ENCODE peak calls at places on chromosomes 5 and 9, in seven cellular contexts. One of them, this sample, is unnamed.
A peak's percentile ranks its signal among the peaks of the same experiment; 100 is the strongest.

GRCh38 chr9:85599540-85600140 is 142.1 kb downstream of the AGTPBP1 start:
- DNase-seq in SK-N-SH: no peak
- DNase-seq in GM12878: no peak
- DNase-seq in K562: no peak
- DNase-seq in HepG2: no peak
- DNase-seq in HCT116: no peak
- DNase-seq in H1: no peak
- DNase-seq in this sample: no peak

GRCh38 chr5:68239485-68239884 is 23.9 kb downstream of the PIK3R1 start:
- DNase-seq in SK-N-SH: peak; percentile 72
- DNase-seq in GM12878: no peak
- DNase-seq in K562: no peak
- DNase-seq in HepG2: peak; percentile 94
- DNase-seq in HCT116: no peak
- DNase-seq in H1: no peak
- DNase-seq in this sample: no peak

GRCh38 chr5:52961238-52961637 is 27.9 kb upstream of the ITGA2 start:
- DNase-seq in SK-N-SH: no peak
- DNase-seq in GM12878: no peak
- DNase-seq in K562: no peak
- DNase-seq in HepG2: no peak
- DNase-seq in HCT116: no peak
- DNase-seq in H1: no peak
- DNase-seq in this sample: peak; percentile 23

GRCh38 chr5:55599148-55600050 is 64.6 kb upstream of the PLPP1 start:
- DNase-seq in SK-N-SH: no peak
- DNase-seq in GM12878: no peak
- DNase-seq in K562: no peak
- DNase-seq in HepG2: no peak
- DNase-seq in HCT116: no peak
- DNase-seq in H1: peak; percentile 30
- DNase-seq in this sample: no peak

GRCh38 chr9:137157618-137158502 is 12.0 kb downstream of the LRRC26 start:
- DNase-seq in SK-N-SH: no peak
- DNase-seq in GM12878: no peak
- DNase-seq in K562: peak; percentile 47
- DNase-seq in HepG2: no peak
- DNase-seq in HCT116: no peak
- DNase-seq in H1: no peak
- DNase-seq in this sample: no peak

GRCh38 chr5:74233571-74233970 is 407.0 kb downstream of the ENC1 start:
- DNase-seq in SK-N-SH: no peak
- DNase-seq in GM12878: no peak
- DNase-seq in K562: no peak
- DNase-seq in HepG2: no peak
- DNase-seq in HCT116: no peak
- DNase-seq in H1: no peak
- DNase-seq in this sample: no peak

GRCh38 chr5:72248352-72249032 is 71.5 kb downstream of the MRPS27 start:
- DNase-seq in SK-N-SH: no peak
- DNase-seq in GM12878: no peak
- DNase-seq in K562: peak; percentile 42
- DNase-seq in HepG2: no peak
- DNase-seq in HCT116: peak; percentile 71
- DNase-seq in H1: no peak
- DNase-seq in this sample: no peak

GRCh38 chr5:122093415-122093814 is 15.4 kb upstream of the LOX start:
- DNase-seq in SK-N-SH: no peak
- DNase-seq in GM12878: no peak
- DNase-seq in K562: no peak
- DNase-seq in HepG2: no peak
- DNase-seq in HCT116: no peak
- DNase-seq in H1: no peak
- DNase-seq in this sample: no peak

GRCh38 chr5:134146651-134147544 is 29.9 kb downstream of the SKP1 start:
- DNase-seq in SK-N-SH: no peak
- DNase-seq in GM12878: no peak
- DNase-seq in K562: no peak
- DNase-seq in HepG2: no peak
- DNase-seq in HCT116: no peak
- DNase-seq in H1: peak; percentile 32
- DNase-seq in this sample: no peak

GRCh38 chr9:70403166-70403565 is 11.3 kb downstream of the KLF9 start:
- DNase-seq in SK-N-SH: no peak
- DNase-seq in GM12878: no peak
- DNase-seq in K562: no peak
- DNase-seq in HepG2: no peak
- DNase-seq in HCT116: no peak
- DNase-seq in H1: no peak
- DNase-seq in this sample: no peak

GRCh38 chr9:107480386-107480789 is 9.2 kb downstream of the KLF4 start:
- DNase-seq in SK-N-SH: no peak
- DNase-seq in GM12878: no peak
- DNase-seq in K562: no peak
- DNase-seq in HepG2: no peak
- DNase-seq in HCT116: no peak
- DNase-seq in H1: no peak
- DNase-seq in this sample: no peak

GRCh38 chr9:3906437-3907213 is 380.8 kb upstream of the RFX3 start:
- DNase-seq in SK-N-SH: peak; percentile 6
- DNase-seq in GM12878: no peak
- DNase-seq in K562: no peak
- DNase-seq in HepG2: no peak
- DNase-seq in HCT116: peak; percentile 43
- DNase-seq in H1: no peak
- DNase-seq in this sample: peak; percentile 1

GRCh38 chr5:1325191-1325741 is 19.6 kb downstream of the CLPTM1L start:
- DNase-seq in SK-N-SH: no peak
- DNase-seq in GM12878: no peak
- DNase-seq in K562: no peak
- DNase-seq in HepG2: no peak
- DNase-seq in HCT116: no peak
- DNase-seq in H1: no peak
- DNase-seq in this sample: no peak

GRCh38 chr5:131968396-131968954 is 23.0 kb upstream of the MEIKIN start:
- DNase-seq in SK-N-SH: no peak
- DNase-seq in GM12878: no peak
- DNase-seq in K562: no peak
- DNase-seq in HepG2: no peak
- DNase-seq in HCT116: no peak
- DNase-seq in H1: peak; percentile 6
- DNase-seq in this sample: peak; percentile 18

GRCh38 chr9:95788486-95789110 is 86.9 kb upstream of the ERCC6L2 start:
- DNase-seq in SK-N-SH: no peak
- DNase-seq in GM12878: no peak
- DNase-seq in K562: no peak
- DNase-seq in HepG2: no peak
- DNase-seq in HCT116: no peak
- DNase-seq in H1: peak; percentile 26
- DNase-seq in this sample: no peak

GRCh38 chr9:122158202-122158601 is 1.4 kb downstream of the NDUFA8 start:
- DNase-seq in SK-N-SH: peak; percentile 60
- DNase-seq in GM12878: no peak
- DNase-seq in K562: peak; percentile 62
- DNase-seq in HepG2: peak; percentile 59
- DNase-seq in HCT116: peak; percentile 70
- DNase-seq in H1: no peak
- DNase-seq in this sample: peak; percentile 38

DNA sequence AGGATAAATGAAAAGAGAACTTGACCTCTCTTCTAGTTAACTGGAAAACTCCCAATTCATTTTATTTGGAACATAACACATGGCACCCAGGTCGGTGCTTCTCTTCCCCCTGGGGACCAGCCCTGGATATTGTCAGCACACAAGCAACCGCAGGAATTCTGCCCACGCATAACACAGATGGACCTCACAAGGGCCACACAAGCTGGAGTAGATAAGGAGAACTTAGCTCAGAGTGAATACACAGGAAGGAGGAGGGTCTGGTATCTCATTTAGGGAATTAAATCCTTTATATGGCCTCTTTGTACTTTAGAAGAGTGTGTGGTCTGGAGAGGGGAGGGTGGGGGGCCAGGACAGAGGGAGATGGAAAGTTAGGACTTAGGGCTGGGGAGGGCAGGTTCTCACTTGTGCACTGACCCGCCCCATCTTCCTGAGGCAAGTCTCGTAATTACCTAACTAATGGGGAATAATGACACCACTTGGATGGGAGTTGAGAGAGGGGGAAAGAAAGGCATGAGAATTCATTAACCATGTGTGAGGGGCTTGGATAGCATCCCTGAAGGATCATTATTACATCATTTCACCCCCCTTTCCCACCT is 341.2 kb upstream of the WWC1 start:
- DNase-seq in SK-N-SH: no peak
- DNase-seq in GM12878: no peak
- DNase-seq in K562: no peak
- DNase-seq in HepG2: no peak
- DNase-seq in HCT116: no peak
- DNase-seq in H1: no peak
- DNase-seq in this sample: no peak
- TF ChIP-seq JUND in SK-N-SH: no peak
- TF ChIP-seq JUND in GM12878: no peak
- TF ChIP-seq JUND in K562: no peak
- TF ChIP-seq JUND in HepG2: no peak
- TF ChIP-seq JUND in HCT116: no peak
- TF ChIP-seq JUND in H1: no peak
- TF ChIP-seq JUND in this sample: no peak

GRCh38 chr5:103228588-103228987 is 30.0 kb upstream of the MACIR start:
- DNase-seq in SK-N-SH: no peak
- DNase-seq in GM12878: no peak
- DNase-seq in K562: no peak
- DNase-seq in HepG2: no peak
- DNase-seq in HCT116: no peak
- DNase-seq in H1: no peak
- DNase-seq in this sample: no peak

GRCh38 chr5:103224118-103224893 is 34.3 kb upstream of the MACIR start:
- DNase-seq in SK-N-SH: peak; percentile 45
- DNase-seq in GM12878: peak; percentile 16
- DNase-seq in K562: peak; percentile 63
- DNase-seq in HepG2: peak; percentile 60
- DNase-seq in HCT116: peak; percentile 57
- DNase-seq in H1: peak; percentile 66
- DNase-seq in this sample: peak; percentile 82

GRCh38 chr5:103224894-103225246 is 33.7 kb upstream of the MACIR start:
- DNase-seq in SK-N-SH: no peak
- DNase-seq in GM12878: no peak
- DNase-seq in K562: no peak
- DNase-seq in HepG2: no peak
- DNase-seq in HCT116: peak; percentile 13
- DNase-seq in H1: no peak
- DNase-seq in this sample: peak; percentile 72

GRCh38 chr5:103232393-103232999 is 26.1 kb upstream of the MACIR start:
- DNase-seq in SK-N-SH: peak; percentile 44
- DNase-seq in GM12878: no peak
- DNase-seq in K562: peak; percentile 34
- DNase-seq in HepG2: peak; percentile 41
- DNase-seq in HCT116: peak; percentile 36
- DNase-seq in H1: no peak
- DNase-seq in this sample: peak; percentile 54

GRCh38 chr5:103228056-103228455 is 30.5 kb upstream of the MACIR start:
- DNase-seq in SK-N-SH: no peak
- DNase-seq in GM12878: no peak
- DNase-seq in K562: no peak
- DNase-seq in HepG2: no peak
- DNase-seq in HCT116: no peak
- DNase-seq in H1: no peak
- DNase-seq in this sample: no peak
- TF ChIP-seq JUND in SK-N-SH: no peak
- TF ChIP-seq JUND in GM12878: no peak
- TF ChIP-seq JUND in K562: no peak
- TF ChIP-seq JUND in HepG2: no peak
- TF ChIP-seq JUND in HCT116: no peak
- TF ChIP-seq JUND in H1: no peak
- TF ChIP-seq JUND in this sample: no peak

GRCh38 chr5:137372386-137373160 is 126.6 kb downstream of the SPOCK1 start:
- DNase-seq in SK-N-SH: no peak
- DNase-seq in GM12878: no peak
- DNase-seq in K562: no peak
- DNase-seq in HepG2: no peak
- DNase-seq in HCT116: no peak
- DNase-seq in H1: no peak
- DNase-seq in this sample: no peak

GRCh38 chr5:137370511-137371071 is 128.5 kb downstream of the SPOCK1 start:
- DNase-seq in SK-N-SH: no peak
- DNase-seq in GM12878: no peak
- DNase-seq in K562: no peak
- DNase-seq in HepG2: no peak
- DNase-seq in HCT116: no peak
- DNase-seq in H1: no peak
- DNase-seq in this sample: no peak

GRCh38 chr5:137376127-137376526 is 123.0 kb downstream of the SPOCK1 start:
- DNase-seq in SK-N-SH: no peak
- DNase-seq in GM12878: no peak
- DNase-seq in K562: no peak
- DNase-seq in HepG2: no peak
- DNase-seq in HCT116: no peak
- DNase-seq in H1: no peak
- DNase-seq in this sample: no peak

GRCh38 chr5:137370096-137370495 is 129.0 kb downstream of the SPOCK1 start:
- DNase-seq in SK-N-SH: no peak
- DNase-seq in GM12878: no peak
- DNase-seq in K562: no peak
- DNase-seq in HepG2: no peak
- DNase-seq in HCT116: no peak
- DNase-seq in H1: no peak
- DNase-seq in this sample: no peak

DNA sequence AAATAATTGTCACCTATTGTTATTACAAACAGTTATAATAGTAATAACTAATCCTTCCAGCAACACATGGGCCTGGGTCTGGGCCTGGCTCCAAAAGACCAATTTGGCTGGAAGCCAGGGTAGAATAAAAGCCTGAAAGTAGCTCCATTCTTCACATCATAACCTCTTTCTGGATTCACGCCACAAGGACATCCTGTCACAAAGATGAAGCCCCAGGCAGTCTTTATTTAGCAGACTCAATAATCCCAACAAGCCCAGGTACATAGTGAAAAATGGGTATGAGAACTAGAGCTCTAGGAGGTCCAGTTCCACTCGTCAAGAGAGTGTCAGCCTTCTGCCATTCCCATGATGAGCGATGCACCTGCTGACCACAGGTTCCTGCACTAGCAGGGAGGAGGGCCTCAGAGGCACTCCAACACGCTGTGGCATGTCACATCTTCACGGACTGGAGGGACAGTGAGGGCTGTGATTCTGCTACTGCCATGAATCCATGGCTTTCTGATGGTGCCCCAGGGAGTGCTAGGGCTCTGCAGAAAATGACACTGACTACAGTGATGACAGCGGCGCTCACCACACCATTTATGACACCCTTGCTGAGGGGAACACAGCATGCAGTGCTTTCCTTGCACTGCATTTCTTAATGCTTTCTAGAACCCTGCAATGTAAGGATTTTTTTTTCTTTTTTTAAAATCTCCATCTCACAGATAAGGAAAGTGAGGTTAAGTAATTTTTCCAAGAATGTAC is 124.8 kb downstream of the SPOCK1 start:
- DNase-seq in SK-N-SH: peak; percentile 61
- DNase-seq in GM12878: no peak
- DNase-seq in K562: no peak
- DNase-seq in HepG2: no peak
- DNase-seq in HCT116: no peak
- DNase-seq in H1: no peak
- DNase-seq in this sample: no peak
- TF ChIP-seq JUND in SK-N-SH: no peak
- TF ChIP-seq JUND in GM12878: no peak
- TF ChIP-seq JUND in K562: no peak
- TF ChIP-seq JUND in HepG2: no peak
- TF ChIP-seq JUND in HCT116: no peak
- TF ChIP-seq JUND in H1: no peak
- TF ChIP-seq JUND in this sample: no peak

GRCh38 chr5:59337240-59337639 is 556.3 kb downstream of the PDE4D start:
- DNase-seq in SK-N-SH: no peak
- DNase-seq in GM12878: no peak
- DNase-seq in K562: no peak
- DNase-seq in HepG2: no peak
- DNase-seq in HCT116: no peak
- DNase-seq in H1: no peak
- DNase-seq in this sample: no peak
- TF ChIP-seq JUND in SK-N-SH: no peak
- TF ChIP-seq JUND in GM12878: no peak
- TF ChIP-seq JUND in K562: no peak
- TF ChIP-seq JUND in HepG2: no peak
- TF ChIP-seq JUND in HCT116: no peak
- TF ChIP-seq JUND in H1: no peak
- TF ChIP-seq JUND in this sample: no peak